ENCODE peak calls at places on chromosome 19, in ten cellular contexts. One of them, this sample, is unnamed.

GRCh38 chr19:53977429-53977990 is 13.9 kb upstream of the CACNG6 start:
- DNase-seq in Caco-2: peak; percentile 50
- DNase-seq in AG04450: peak; percentile 49
- DNase-seq in breast epithelium: peak; percentile 59
- DNase-seq in CD8-positive, alpha-beta T cell: peak; percentile 60
- DNase-seq in heart left ventricle: peak; percentile 79
- DNase-seq in foreskin keratinocyte: peak; percentile 55
- DNase-seq in ovary: peak; percentile 50
- DNase-seq in upper lobe of right lung: no peak
- DNase-seq in stomach: peak; percentile 69
- DNase-seq in this sample: peak; percentile 22

GRCh38 chr19:55226273-55226672 is 2.3 kb downstream of the TMEM86B start:
- DNase-seq in Caco-2: no peak
- DNase-seq in AG04450: no peak
- DNase-seq in breast epithelium: no peak
- DNase-seq in CD8-positive, alpha-beta T cell: no peak
- DNase-seq in heart left ventricle: no peak
- DNase-seq in foreskin keratinocyte: no peak
- DNase-seq in ovary: no peak
- DNase-seq in upper lobe of right lung: no peak
- DNase-seq in stomach: no peak
- DNase-seq in this sample: no peak

GRCh38 chr19:19059837-19060611 is 3.8 kb upstream of the SLC25A42 start:
- DNase-seq in Caco-2: no peak
- DNase-seq in AG04450: no peak
- DNase-seq in breast epithelium: no peak
- DNase-seq in CD8-positive, alpha-beta T cell: no peak
- DNase-seq in heart left ventricle: no peak
- DNase-seq in foreskin keratinocyte: no peak
- DNase-seq in ovary: no peak
- DNase-seq in upper lobe of right lung: peak; percentile 80
- DNase-seq in stomach: no peak
- DNase-seq in this sample: no peak

GRCh38 chr19:15595069-15595468 is 19.9 kb upstream of the CYP4F8 start:
- DNase-seq in Caco-2: no peak
- DNase-seq in AG04450: no peak
- DNase-seq in breast epithelium: no peak
- DNase-seq in CD8-positive, alpha-beta T cell: no peak
- DNase-seq in heart left ventricle: no peak
- DNase-seq in foreskin keratinocyte: peak; percentile 18
- DNase-seq in ovary: no peak
- DNase-seq in upper lobe of right lung: no peak
- DNase-seq in stomach: no peak
- DNase-seq in this sample: no peak

GRCh38 chr19:18114483-18114882 is 16.9 kb downstream of the MAST3 start:
- DNase-seq in Caco-2: no peak
- DNase-seq in AG04450: no peak
- DNase-seq in breast epithelium: no peak
- DNase-seq in CD8-positive, alpha-beta T cell: no peak
- DNase-seq in heart left ventricle: no peak
- DNase-seq in foreskin keratinocyte: no peak
- DNase-seq in ovary: no peak
- DNase-seq in upper lobe of right lung: no peak
- DNase-seq in stomach: no peak
- DNase-seq in this sample: no peak

GRCh38 chr19:37966211-37967072 is 59.4 kb downstream of the SIPA1L3 start:
- DNase-seq in Caco-2: peak; percentile 63
- DNase-seq in AG04450: no peak
- DNase-seq in breast epithelium: peak; percentile 69
- DNase-seq in CD8-positive, alpha-beta T cell: no peak
- DNase-seq in heart left ventricle: no peak
- DNase-seq in foreskin keratinocyte: peak; percentile 83
- DNase-seq in ovary: no peak
- DNase-seq in upper lobe of right lung: peak; percentile 55
- DNase-seq in stomach: no peak
- DNase-seq in this sample: no peak

GRCh38 chr19:925912-926594 is at the start of gene ARID3A:
- DNase-seq in Caco-2: no peak
- DNase-seq in AG04450: no peak
- DNase-seq in breast epithelium: no peak
- DNase-seq in CD8-positive, alpha-beta T cell: no peak
- DNase-seq in heart left ventricle: no peak
- DNase-seq in foreskin keratinocyte: no peak
- DNase-seq in ovary: no peak
- DNase-seq in upper lobe of right lung: peak; percentile 65
- DNase-seq in stomach: peak; percentile 56
- DNase-seq in this sample: no peak

GRCh38 chr19:518292-519231 is 11.3 kb downstream of the TPGS1 start:
- DNase-seq in Caco-2: peak; percentile 84
- DNase-seq in AG04450: no peak
- DNase-seq in breast epithelium: no peak
- DNase-seq in CD8-positive, alpha-beta T cell: peak; percentile 79
- DNase-seq in heart left ventricle: no peak
- DNase-seq in foreskin keratinocyte: no peak
- DNase-seq in ovary: peak; percentile 66
- DNase-seq in upper lobe of right lung: no peak
- DNase-seq in stomach: no peak
- DNase-seq in this sample: no peak

GRCh38 chr19:45767410-45767880 is 1.6 kb downstream of the SIX5 start:
- DNase-seq in Caco-2: peak; percentile 74
- DNase-seq in AG04450: peak; percentile 69
- DNase-seq in breast epithelium: peak; percentile 83
- DNase-seq in CD8-positive, alpha-beta T cell: no peak
- DNase-seq in heart left ventricle: peak; percentile 85
- DNase-seq in foreskin keratinocyte: peak; percentile 50
- DNase-seq in ovary: peak; percentile 88
- DNase-seq in upper lobe of right lung: peak; percentile 87
- DNase-seq in stomach: peak; percentile 77
- DNase-seq in this sample: peak; percentile 43

GRCh38 chr19:21109116-21109515 is 27.1 kb downstream of the ZNF714 start:
- DNase-seq in Caco-2: no peak
- DNase-seq in AG04450: no peak
- DNase-seq in breast epithelium: no peak
- DNase-seq in CD8-positive, alpha-beta T cell: no peak
- DNase-seq in heart left ventricle: no peak
- DNase-seq in foreskin keratinocyte: no peak
- DNase-seq in ovary: no peak
- DNase-seq in upper lobe of right lung: no peak
- DNase-seq in stomach: no peak
- DNase-seq in this sample: no peak

DNA sequence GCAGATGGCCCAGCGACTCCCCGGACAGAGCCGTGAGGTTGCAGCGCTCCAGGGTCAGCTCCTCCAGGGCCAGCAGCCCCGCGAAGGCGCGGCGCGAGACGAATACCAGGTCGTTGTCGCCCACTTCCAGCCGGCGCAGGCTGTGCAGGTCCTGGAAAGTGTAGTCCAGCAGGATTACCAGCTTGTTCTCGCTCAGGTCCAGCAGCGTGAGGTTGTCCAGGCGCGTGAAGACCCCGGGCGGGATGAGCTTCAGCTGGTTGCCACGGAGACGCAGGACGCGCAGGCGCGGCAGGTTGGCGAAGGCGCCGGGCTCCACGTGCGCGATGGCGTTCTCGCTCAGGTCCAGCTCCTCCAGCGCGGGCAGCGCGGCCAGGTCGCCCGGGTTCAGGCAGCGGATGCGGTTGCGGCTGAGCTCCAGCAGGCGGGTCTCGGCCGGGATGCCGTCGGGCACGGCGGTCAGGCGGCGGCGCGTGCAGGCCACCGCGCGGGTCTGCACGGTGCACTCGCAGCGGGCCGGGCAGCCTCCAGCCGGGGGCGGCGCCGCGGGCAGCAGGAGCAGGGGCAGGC is 9.3 kb upstream of the PEAK3 start:
- DNase-seq in Caco-2: no peak
- DNase-seq in AG04450: no peak
- DNase-seq in breast epithelium: no peak
- DNase-seq in CD8-positive, alpha-beta T cell: no peak
- DNase-seq in heart left ventricle: no peak
- DNase-seq in foreskin keratinocyte: no peak
- DNase-seq in ovary: no peak
- DNase-seq in upper lobe of right lung: no peak
- DNase-seq in stomach: no peak
- DNase-seq in this sample: no peak
- H3K27me3 ChIP-seq in Caco-2: peaks cover 2% of the 10 kb centered on the region
- H3K27me3 ChIP-seq in AG04450: peaks cover 65% of the 10 kb centered on the region
- H3K27me3 ChIP-seq in breast epithelium: peaks cover 43% of the 10 kb centered on the region
- H3K27me3 ChIP-seq in CD8-positive, alpha-beta T cell: no peaks in the 10 kb centered on the region
- H3K27me3 ChIP-seq in heart left ventricle: peaks cover 60% of the 10 kb centered on the region
- H3K27me3 ChIP-seq in foreskin keratinocyte: peaks cover 93% of the 10 kb centered on the region
- H3K27me3 ChIP-seq in ovary: peaks cover 11% of the 10 kb centered on the region
- H3K27me3 ChIP-seq in upper lobe of right lung: peaks cover 65% of the 10 kb centered on the region
- H3K27me3 ChIP-seq in stomach: peaks cover 55% of the 10 kb centered on the region
- H3K27me3 ChIP-seq in this sample: peaks cover 27% of the 10 kb centered on the region

DNA sequence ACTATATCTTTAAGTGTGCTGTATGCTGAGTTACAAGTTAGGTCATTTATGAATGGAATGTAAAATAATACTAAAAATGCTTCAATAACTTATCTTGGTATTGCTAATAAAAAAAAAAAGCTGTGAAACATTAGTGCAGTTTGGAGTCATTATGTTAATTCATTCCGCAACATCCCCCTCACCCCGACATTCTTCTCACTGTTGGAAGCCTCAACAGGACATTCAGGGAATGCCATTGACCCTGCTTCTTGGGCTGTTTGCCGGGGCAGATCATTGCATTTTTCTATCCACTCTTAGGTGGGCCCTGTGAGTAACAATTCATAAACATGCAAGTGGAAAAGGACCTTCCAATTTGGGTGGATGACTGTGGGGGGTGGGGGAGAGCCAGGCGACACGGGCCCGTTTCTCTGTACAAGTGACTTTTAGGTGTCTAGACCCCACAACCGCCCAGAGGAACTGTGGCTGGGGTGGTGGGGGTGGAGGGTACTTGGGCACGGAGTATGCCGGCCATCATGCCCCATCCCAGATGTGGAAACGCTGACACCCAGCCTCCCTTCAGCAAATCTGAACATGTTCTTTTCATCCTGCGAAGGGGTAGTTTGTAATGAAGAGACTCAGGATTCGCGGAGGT is 185.9 kb downstream of the ZNF536 start:
- DNase-seq in Caco-2: no peak
- DNase-seq in AG04450: no peak
- DNase-seq in breast epithelium: no peak
- DNase-seq in CD8-positive, alpha-beta T cell: no peak
- DNase-seq in heart left ventricle: no peak
- DNase-seq in foreskin keratinocyte: no peak
- DNase-seq in ovary: no peak
- DNase-seq in upper lobe of right lung: no peak
- DNase-seq in stomach: no peak
- DNase-seq in this sample: no peak
- H3K27me3 ChIP-seq in Caco-2: no peaks in the 10 kb centered on the region
- H3K27me3 ChIP-seq in AG04450: no peaks in the 10 kb centered on the region
- H3K27me3 ChIP-seq in breast epithelium: peaks cover 20% of the 10 kb centered on the region
- H3K27me3 ChIP-seq in CD8-positive, alpha-beta T cell: no peaks in the 10 kb centered on the region
- H3K27me3 ChIP-seq in heart left ventricle: peaks cover 5% of the 10 kb centered on the region
- H3K27me3 ChIP-seq in foreskin keratinocyte: no peaks in the 10 kb centered on the region
- H3K27me3 ChIP-seq in ovary: no peaks in the 10 kb centered on the region
- H3K27me3 ChIP-seq in upper lobe of right lung: peaks cover 3% of the 10 kb centered on the region
- H3K27me3 ChIP-seq in stomach: no peaks in the 10 kb centered on the region
- H3K27me3 ChIP-seq in this sample: no peaks in the 10 kb centered on the region

DNA sequence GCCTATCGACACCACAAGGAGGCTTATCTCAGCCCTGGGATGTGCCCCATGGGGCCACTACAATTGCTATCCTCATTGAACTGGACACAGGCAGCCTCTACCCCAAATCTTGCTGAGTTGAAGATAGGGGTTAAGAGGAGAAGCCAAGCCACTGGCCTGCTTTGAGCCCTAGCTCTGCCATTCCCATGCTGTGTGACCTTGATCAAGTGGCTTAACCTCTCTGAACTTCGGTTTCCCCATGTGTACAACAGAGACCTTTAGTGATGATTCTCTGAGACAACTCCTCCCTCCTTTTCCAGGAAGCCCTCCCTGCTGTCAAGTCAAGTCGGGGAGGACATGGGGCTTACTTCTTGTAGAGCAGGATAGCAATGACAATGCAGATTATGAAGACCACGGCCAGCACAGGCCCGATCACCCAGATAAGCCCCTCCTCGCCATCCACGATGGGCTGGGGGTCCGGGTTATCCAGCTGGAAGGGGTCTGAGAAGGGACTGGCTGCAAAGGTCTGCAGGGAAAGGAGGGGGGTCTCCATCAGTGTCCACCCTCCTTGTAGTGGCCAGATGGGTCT is 121.6 kb downstream of the PTPRS start:
- DNase-seq in Caco-2: no peak
- DNase-seq in AG04450: no peak
- DNase-seq in breast epithelium: no peak
- DNase-seq in CD8-positive, alpha-beta T cell: no peak
- DNase-seq in heart left ventricle: no peak
- DNase-seq in foreskin keratinocyte: no peak
- DNase-seq in ovary: no peak
- DNase-seq in upper lobe of right lung: no peak
- DNase-seq in stomach: no peak
- DNase-seq in this sample: no peak
- H3K27me3 ChIP-seq in Caco-2: no peaks in the 10 kb centered on the region
- H3K27me3 ChIP-seq in AG04450: no peaks in the 10 kb centered on the region
- H3K27me3 ChIP-seq in breast epithelium: no peaks in the 10 kb centered on the region
- H3K27me3 ChIP-seq in CD8-positive, alpha-beta T cell: no peaks in the 10 kb centered on the region
- H3K27me3 ChIP-seq in heart left ventricle: no peaks in the 10 kb centered on the region
- H3K27me3 ChIP-seq in foreskin keratinocyte: no peaks in the 10 kb centered on the region
- H3K27me3 ChIP-seq in ovary: no peaks in the 10 kb centered on the region
- H3K27me3 ChIP-seq in upper lobe of right lung: no peaks in the 10 kb centered on the region
- H3K27me3 ChIP-seq in stomach: no peaks in the 10 kb centered on the region
- H3K27me3 ChIP-seq in this sample: no peaks in the 10 kb centered on the region

GRCh38 chr19:13043285-13043684 is 48.0 kb downstream of the NFIX start:
- DNase-seq in Caco-2: no peak
- DNase-seq in AG04450: no peak
- DNase-seq in breast epithelium: no peak
- DNase-seq in CD8-positive, alpha-beta T cell: no peak
- DNase-seq in heart left ventricle: no peak
- DNase-seq in foreskin keratinocyte: no peak
- DNase-seq in ovary: no peak
- DNase-seq in upper lobe of right lung: no peak
- DNase-seq in stomach: no peak
- DNase-seq in this sample: no peak

GRCh38 chr19:13042443-13043130 is 47.3 kb downstream of the NFIX start:
- DNase-seq in Caco-2: no peak
- DNase-seq in AG04450: no peak
- DNase-seq in breast epithelium: no peak
- DNase-seq in CD8-positive, alpha-beta T cell: no peak
- DNase-seq in heart left ventricle: no peak
- DNase-seq in foreskin keratinocyte: no peak
- DNase-seq in ovary: no peak
- DNase-seq in upper lobe of right lung: no peak
- DNase-seq in stomach: no peak
- DNase-seq in this sample: no peak

GRCh38 chr19:13047374-13047773 is 52.1 kb downstream of the NFIX start:
- DNase-seq in Caco-2: no peak
- DNase-seq in AG04450: no peak
- DNase-seq in breast epithelium: no peak
- DNase-seq in CD8-positive, alpha-beta T cell: no peak
- DNase-seq in heart left ventricle: no peak
- DNase-seq in foreskin keratinocyte: no peak
- DNase-seq in ovary: no peak
- DNase-seq in upper lobe of right lung: no peak
- DNase-seq in stomach: no peak
- DNase-seq in this sample: no peak

GRCh38 chr19:13044160-13044853 is 49.0 kb downstream of the NFIX start:
- DNase-seq in Caco-2: no peak
- DNase-seq in AG04450: no peak
- DNase-seq in breast epithelium: no peak
- DNase-seq in CD8-positive, alpha-beta T cell: peak; percentile 47
- DNase-seq in heart left ventricle: no peak
- DNase-seq in foreskin keratinocyte: peak; percentile 60
- DNase-seq in ovary: no peak
- DNase-seq in upper lobe of right lung: no peak
- DNase-seq in stomach: no peak
- DNase-seq in this sample: no peak

GRCh38 chr19:13045812-13046211 is 50.5 kb downstream of the NFIX start:
- DNase-seq in Caco-2: no peak
- DNase-seq in AG04450: no peak
- DNase-seq in breast epithelium: no peak
- DNase-seq in CD8-positive, alpha-beta T cell: no peak
- DNase-seq in heart left ventricle: no peak
- DNase-seq in foreskin keratinocyte: no peak
- DNase-seq in ovary: no peak
- DNase-seq in upper lobe of right lung: no peak
- DNase-seq in stomach: no peak
- DNase-seq in this sample: no peak
- H3K27me3 ChIP-seq in Caco-2: no peaks in the 10 kb centered on the region
- H3K27me3 ChIP-seq in AG04450: no peaks in the 10 kb centered on the region
- H3K27me3 ChIP-seq in breast epithelium: no peaks in the 10 kb centered on the region
- H3K27me3 ChIP-seq in CD8-positive, alpha-beta T cell: no peaks in the 10 kb centered on the region
- H3K27me3 ChIP-seq in heart left ventricle: no peaks in the 10 kb centered on the region
- H3K27me3 ChIP-seq in foreskin keratinocyte: no peaks in the 10 kb centered on the region
- H3K27me3 ChIP-seq in ovary: no peaks in the 10 kb centered on the region
- H3K27me3 ChIP-seq in upper lobe of right lung: no peaks in the 10 kb centered on the region
- H3K27me3 ChIP-seq in stomach: no peaks in the 10 kb centered on the region
- H3K27me3 ChIP-seq in this sample: no peaks in the 10 kb centered on the region